ENCODE peak calls at places on chromosome 14, in four cellular contexts. J is A549, P is HCT116, B is Panc1. Z is an unnamed sample.

GRCh38 chr14:68775614-68776126 is 17.2 kb downstream of the ZFP36L1 start:
- DNase-seq in J (no peak), P (no peak), B (no peak), Z (no peak)

GRCh38 chr14:73567951-73568885 is 795 bp upstream of the ACOT2 start:
- DNase-seq in J (no peak), P (no peak), B (no peak), Z (no peak)

GRCh38 chr14:22428681-22429315 is 160.2 kb downstream of the DAD1 start:
- DNase-seq in J (no peak), P (no peak), B (no peak), Z (peak; percentile 80)

GRCh38 chr14:87108726-87109125 is 884.3 kb downstream of the GALC start:
- DNase-seq in J (no peak), P (no peak), B (no peak), Z (no peak)

GRCh38 chr14:87995500-87996275 is 2.7 kb upstream of the GALC start:
- DNase-seq in J (no peak), P (no peak), B (no peak), Z (no peak)

GRCh38 chr14:39372656-39373055 is 59.6 kb downstream of the FBXO33 start:
- DNase-seq in J (no peak), P (no peak), B (no peak), Z (no peak)

GRCh38 chr14:95046711-95047681 is 110.3 kb downstream of the DICER1 start:
- DNase-seq in J (no peak), P (no peak), B (no peak), Z (no peak)

GRCh38 chr14:95274283-95274682 is 45.4 kb downstream of the CLMN start:
- DNase-seq in J (no peak), P (no peak), B (no peak), Z (no peak)

GRCh38 chr14:73625686-73626085 is 13.4 kb downstream of the ACOT6 start:
- DNase-seq in J (no peak), P (no peak), B (no peak), Z (no peak)

GRCh38 chr14:99660006-99660566 is 15.2 kb downstream of the HHIPL1 start:
- DNase-seq in J (no peak), P (no peak), B (no peak), Z (no peak)

GRCh38 chr14:89221109-89221508 is 195.9 kb downstream of the FOXN3 start:
- DNase-seq in J (no peak), P (no peak), B (no peak), Z (no peak)

GRCh38 chr14:36511981-36512584 is 7.9 kb downstream of the NKX2-1 start:
- DNase-seq in J (no peak), P (no peak), B (no peak), Z (no peak)

GRCh38 chr14:106803379-106803778 is 1277.0 kb downstream of the TMEM121 start:
- DNase-seq in J (no peak), P (no peak), B (no peak), Z (no peak)

DNA sequence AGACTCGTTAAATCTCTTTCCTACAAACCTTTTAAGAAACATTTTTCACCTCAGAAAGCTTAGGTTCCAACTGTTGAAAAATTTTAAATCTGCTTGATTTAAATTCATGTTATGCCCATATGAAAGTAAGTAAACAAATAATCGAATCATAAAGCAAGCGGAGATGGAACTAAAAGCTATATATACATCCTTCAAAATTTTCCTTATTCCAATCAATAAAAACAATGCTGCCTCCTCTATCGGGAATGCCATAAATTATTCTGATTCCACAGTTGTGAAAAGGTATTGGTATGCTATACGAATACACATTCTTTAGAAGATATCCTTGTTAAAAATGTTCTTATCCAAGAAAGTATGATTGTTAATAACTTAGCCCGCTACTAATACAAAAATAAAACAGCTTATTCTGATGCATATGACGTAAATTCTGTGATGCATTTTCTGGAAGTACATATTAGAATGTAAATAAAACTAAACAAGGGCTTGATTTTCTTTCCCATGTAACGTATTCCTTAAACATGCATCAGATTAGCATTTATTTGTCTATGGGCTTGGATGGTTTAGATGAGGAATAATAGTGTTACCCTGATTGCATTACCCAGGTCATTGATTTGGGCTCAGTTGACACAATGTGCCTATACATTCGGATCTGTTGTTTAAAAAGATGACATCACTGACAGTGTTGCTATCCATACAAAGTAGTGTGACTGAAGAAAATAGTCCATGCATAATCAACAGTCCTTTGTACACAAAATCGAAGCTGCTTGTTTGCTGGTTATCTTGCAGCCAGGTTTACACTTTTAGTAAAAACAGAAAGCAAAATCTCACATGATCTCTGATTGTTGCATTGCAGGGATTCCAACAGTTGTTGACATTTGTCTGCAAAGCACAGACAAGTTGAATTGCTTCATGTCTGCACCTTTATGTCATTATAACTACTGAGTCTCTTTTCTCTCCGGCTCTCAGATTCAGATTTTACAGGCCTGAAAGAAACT is 656 bp upstream of the DTD2 start:
- DNase-seq in J (no peak), P (no peak), B (no peak), Z (no peak)
- TF ChIP-seq REST in J (no peak), P (no peak), B (no peak), Z (no peak)

GRCh38 chr14:102902086-102902485 is 20.4 kb upstream of the AMN start:
- DNase-seq in J (no peak), P (no peak), B (no peak), Z (no peak)
- H3K4me3 ChIP-seq in J (no peak overlapping the region), P (no peak overlapping the region), B (no peak overlapping the region), Z (no peak overlapping the region)

GRCh38 chr14:76034566-76034965 is 49.0 kb downstream of the IFT43 start:
- DNase-seq in J (no peak), P (no peak), B (no peak), Z (no peak)
- TF ChIP-seq REST in J (no peak), P (no peak), B (no peak), Z (no peak)

GRCh38 chr14:52948039-52948438 is 2.8 kb downstream of the FERMT2 start:
- DNase-seq in J (no peak), P (no peak), B (no peak), Z (no peak)

GRCh38 chr14:52949249-52949648 is 1.6 kb downstream of the FERMT2 start:
- DNase-seq in J (no peak), P (no peak), B (no peak), Z (no peak)

GRCh38 chr14:52949711-52950409 is 990 bp downstream of the FERMT2 start:
- DNase-seq in J (peak; percentile 51), P (no peak), B (no peak), Z (no peak)

GRCh38 chr14:52950410-52950897 is 396 bp downstream of the FERMT2 start:
- DNase-seq in J (peak; percentile 48), P (no peak), B (no peak), Z (no peak)

GRCh38 chr14:52948836-52949235 is 2.0 kb downstream of the FERMT2 start:
- DNase-seq in J (no peak), P (no peak), B (no peak), Z (no peak)
- H3K4me3 ChIP-seq in J (peak overlapping the region; percentile 87), P (no peak overlapping the region), B (peak overlapping the region; percentile 93), Z (no peak overlapping the region)

DNA sequence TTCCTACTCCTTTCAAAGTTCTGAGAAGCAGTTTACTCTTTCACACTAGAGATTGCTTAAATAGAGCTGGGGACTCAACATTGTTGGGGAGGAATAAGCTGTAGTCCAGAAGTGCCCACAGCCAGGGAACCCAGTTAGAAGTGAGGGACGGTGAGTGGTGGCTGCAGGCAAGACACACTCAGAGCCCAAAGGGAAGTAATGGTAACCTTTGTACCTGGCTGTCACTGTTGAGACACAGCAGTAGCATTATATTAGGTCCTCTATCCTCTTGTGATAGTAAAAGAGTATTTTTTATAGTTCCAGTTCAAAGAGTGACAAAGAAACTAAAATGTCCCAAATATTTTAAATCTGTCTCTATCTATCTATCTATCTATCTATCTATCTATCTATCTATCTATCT is 263.3 kb downstream of the TTC6 start:
- DNase-seq in J (no peak), P (no peak), B (no peak), Z (no peak)
- TF ChIP-seq REST in J (no peak), P (no peak), B (no peak), Z (no peak)

Z was measured in HL-60.